ENCODE peak calls at places on chromosomes 13 and 19, in eight cellular contexts. One of them, this sample, is unnamed. For H3K4me1, the result is how much of the 10 kb centered on the place peaks cover.

GRCh38 chr13:65336916-65337315 is 1893.2 kb downstream of the PCDH9 start:
- DNase-seq in breast epithelium: no peak
- DNase-seq in right lobe of liver: no peak
- DNase-seq in heart right ventricle: no peak
- DNase-seq in lung: no peak
- DNase-seq in transverse colon: no peak
- DNase-seq in hepatocyte: no peak
- DNase-seq in cardiac muscle cell: peak
- DNase-seq in this sample: no peak

GRCh38 chr19:4064073-4064550 is 2.6 kb downstream of the ZBTB7A start:
- DNase-seq in breast epithelium: no peak
- DNase-seq in right lobe of liver: no peak
- DNase-seq in heart right ventricle: no peak
- DNase-seq in lung: no peak
- DNase-seq in transverse colon: peak
- DNase-seq in hepatocyte: peak
- DNase-seq in cardiac muscle cell: peak
- DNase-seq in this sample: no peak

GRCh38 chr19:47309608-47310007 is at the start of gene C5AR1:
- DNase-seq in breast epithelium: no peak
- DNase-seq in right lobe of liver: no peak
- DNase-seq in heart right ventricle: peak
- DNase-seq in lung: peak
- DNase-seq in transverse colon: peak
- DNase-seq in hepatocyte: no peak
- DNase-seq in cardiac muscle cell: no peak
- DNase-seq in this sample: no peak

GRCh38 chr13:112510987-112511715 is 76.8 kb downstream of the TUBGCP3 start:
- DNase-seq in breast epithelium: no peak
- DNase-seq in right lobe of liver: no peak
- DNase-seq in heart right ventricle: no peak
- DNase-seq in lung: no peak
- DNase-seq in transverse colon: no peak
- DNase-seq in hepatocyte: no peak
- DNase-seq in cardiac muscle cell: no peak
- DNase-seq in this sample: no peak

GRCh38 chr19:38145627-38146026 is 78.4 kb downstream of the DPF1 start:
- DNase-seq in breast epithelium: no peak
- DNase-seq in right lobe of liver: no peak
- DNase-seq in heart right ventricle: no peak
- DNase-seq in lung: no peak
- DNase-seq in transverse colon: no peak
- DNase-seq in hepatocyte: no peak
- DNase-seq in cardiac muscle cell: peak
- DNase-seq in this sample: no peak

GRCh38 chr13:28179974-28180373 is 41.6 kb downstream of the PAN3 start:
- DNase-seq in breast epithelium: no peak
- DNase-seq in right lobe of liver: no peak
- DNase-seq in heart right ventricle: no peak
- DNase-seq in lung: no peak
- DNase-seq in transverse colon: no peak
- DNase-seq in hepatocyte: no peak
- DNase-seq in cardiac muscle cell: no peak
- DNase-seq in this sample: no peak

GRCh38 chr13:76943646-76944045 is 4.7 kb upstream of the ACOD1 start:
- DNase-seq in breast epithelium: no peak
- DNase-seq in right lobe of liver: no peak
- DNase-seq in heart right ventricle: no peak
- DNase-seq in lung: no peak
- DNase-seq in transverse colon: no peak
- DNase-seq in hepatocyte: no peak
- DNase-seq in cardiac muscle cell: no peak
- DNase-seq in this sample: no peak

GRCh38 chr13:102651892-102652291 is 43.0 kb downstream of the METTL21C start:
- DNase-seq in breast epithelium: no peak
- DNase-seq in right lobe of liver: no peak
- DNase-seq in heart right ventricle: no peak
- DNase-seq in lung: no peak
- DNase-seq in transverse colon: no peak
- DNase-seq in hepatocyte: peak
- DNase-seq in cardiac muscle cell: peak
- DNase-seq in this sample: no peak

GRCh38 chr13:72645521-72645920 is 81.9 kb downstream of the MZT1 start:
- DNase-seq in breast epithelium: no peak
- DNase-seq in right lobe of liver: no peak
- DNase-seq in heart right ventricle: no peak
- DNase-seq in lung: no peak
- DNase-seq in transverse colon: no peak
- DNase-seq in hepatocyte: no peak
- DNase-seq in cardiac muscle cell: no peak
- DNase-seq in this sample: no peak

GRCh38 chr13:52851153-52851962 is 2.9 kb upstream of the PCDH8 start:
- DNase-seq in breast epithelium: no peak
- DNase-seq in right lobe of liver: no peak
- DNase-seq in heart right ventricle: peak
- DNase-seq in lung: peak
- DNase-seq in transverse colon: peak
- DNase-seq in hepatocyte: peak
- DNase-seq in cardiac muscle cell: peak
- DNase-seq in this sample: no peak

GRCh38 chr13:37775871-37776270 is 93.7 kb downstream of the TRPC4 start:
- DNase-seq in breast epithelium: no peak
- DNase-seq in right lobe of liver: no peak
- DNase-seq in heart right ventricle: no peak
- DNase-seq in lung: no peak
- DNase-seq in transverse colon: no peak
- DNase-seq in hepatocyte: no peak
- DNase-seq in cardiac muscle cell: no peak
- DNase-seq in this sample: no peak

GRCh38 chr13:98892077-98892476 is 85.8 kb downstream of the DOCK9 start:
- DNase-seq in breast epithelium: no peak
- DNase-seq in right lobe of liver: no peak
- DNase-seq in heart right ventricle: no peak
- DNase-seq in lung: no peak
- DNase-seq in transverse colon: no peak
- DNase-seq in hepatocyte: no peak
- DNase-seq in cardiac muscle cell: no peak
- DNase-seq in this sample: no peak

GRCh38 chr19:4523306-4524110 is 5.2 kb upstream of the PLIN4 start:
- DNase-seq in breast epithelium: no peak
- DNase-seq in right lobe of liver: peak
- DNase-seq in heart right ventricle: no peak
- DNase-seq in lung: peak
- DNase-seq in transverse colon: peak
- DNase-seq in hepatocyte: no peak
- DNase-seq in cardiac muscle cell: peak
- DNase-seq in this sample: no peak

GRCh38 chr19:50044922-50045321 is 19.1 kb downstream of the ZNF473 start:
- DNase-seq in breast epithelium: no peak
- DNase-seq in right lobe of liver: no peak
- DNase-seq in heart right ventricle: no peak
- DNase-seq in lung: no peak
- DNase-seq in transverse colon: no peak
- DNase-seq in hepatocyte: no peak
- DNase-seq in cardiac muscle cell: no peak
- DNase-seq in this sample: no peak

GRCh38 chr13:38868870-38869269 is 121.8 kb downstream of the STOML3 start:
- DNase-seq in breast epithelium: no peak
- DNase-seq in right lobe of liver: no peak
- DNase-seq in heart right ventricle: no peak
- DNase-seq in lung: no peak
- DNase-seq in transverse colon: no peak
- DNase-seq in hepatocyte: no peak
- DNase-seq in cardiac muscle cell: no peak
- DNase-seq in this sample: no peak

GRCh38 chr13:43245374-43245964 is 222.1 kb downstream of the DNAJC15 start:
- DNase-seq in breast epithelium: no peak
- DNase-seq in right lobe of liver: no peak
- DNase-seq in heart right ventricle: no peak
- DNase-seq in lung: no peak
- DNase-seq in transverse colon: no peak
- DNase-seq in hepatocyte: no peak
- DNase-seq in cardiac muscle cell: peak
- DNase-seq in this sample: no peak

GRCh38 chr13:42129033-42129432 is 80.6 kb downstream of the DGKH start:
- DNase-seq in breast epithelium: no peak
- DNase-seq in right lobe of liver: no peak
- DNase-seq in heart right ventricle: no peak
- DNase-seq in lung: no peak
- DNase-seq in transverse colon: no peak
- DNase-seq in hepatocyte: no peak
- DNase-seq in cardiac muscle cell: no peak
- DNase-seq in this sample: no peak

GRCh38 chr19:58203814-58204475 is 21.1 kb downstream of the ZNF274 start:
- DNase-seq in breast epithelium: no peak
- DNase-seq in right lobe of liver: no peak
- DNase-seq in heart right ventricle: no peak
- DNase-seq in lung: no peak
- DNase-seq in transverse colon: no peak
- DNase-seq in hepatocyte: no peak
- DNase-seq in cardiac muscle cell: peak
- DNase-seq in this sample: no peak

GRCh38 chr13:30806784-30807183 is 71.4 kb downstream of the ALOX5AP start:
- DNase-seq in breast epithelium: no peak
- DNase-seq in right lobe of liver: no peak
- DNase-seq in heart right ventricle: no peak
- DNase-seq in lung: no peak
- DNase-seq in transverse colon: no peak
- DNase-seq in hepatocyte: no peak
- DNase-seq in cardiac muscle cell: peak
- DNase-seq in this sample: no peak

GRCh38 chr13:95083758-95084157 is 217.5 kb downstream of the ABCC4 start:
- DNase-seq in breast epithelium: no peak
- DNase-seq in right lobe of liver: no peak
- DNase-seq in heart right ventricle: no peak
- DNase-seq in lung: no peak
- DNase-seq in transverse colon: no peak
- DNase-seq in hepatocyte: no peak
- DNase-seq in cardiac muscle cell: peak
- DNase-seq in this sample: no peak

GRCh38 chr13:82062772-82063171 is 1721.8 kb upstream of the SPRY2 start:
- DNase-seq in breast epithelium: no peak
- DNase-seq in right lobe of liver: no peak
- DNase-seq in heart right ventricle: no peak
- DNase-seq in lung: no peak
- DNase-seq in transverse colon: no peak
- DNase-seq in hepatocyte: no peak
- DNase-seq in cardiac muscle cell: no peak
- DNase-seq in this sample: no peak

DNA sequence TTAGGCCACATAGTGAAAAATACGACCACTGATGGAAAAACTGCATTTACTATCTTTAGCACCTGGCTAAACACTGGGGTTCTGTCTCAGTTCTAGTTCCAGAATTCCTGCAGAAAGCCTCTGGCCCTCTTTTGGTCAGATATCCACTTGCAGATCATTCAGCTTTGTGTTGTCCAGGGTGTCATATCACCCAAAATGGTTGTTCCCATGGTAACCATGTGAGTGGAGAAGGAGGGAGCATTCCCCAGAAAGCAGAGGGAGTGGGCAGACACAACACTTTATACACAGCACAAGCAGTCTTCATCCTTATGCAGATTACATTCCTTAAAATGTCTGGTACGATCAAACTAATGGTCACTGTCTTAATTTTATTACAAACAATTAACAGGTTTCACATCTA is 73.5 kb downstream of the CAB39L start:
- DNase-seq in breast epithelium: no peak
- DNase-seq in right lobe of liver: no peak
- DNase-seq in heart right ventricle: no peak
- DNase-seq in lung: no peak
- DNase-seq in transverse colon: no peak
- DNase-seq in hepatocyte: no peak
- DNase-seq in cardiac muscle cell: no peak
- DNase-seq in this sample: no peak
- H3K4me1 ChIP-seq in breast epithelium: under half
- H3K4me1 ChIP-seq in right lobe of liver: under half
- H3K4me1 ChIP-seq in heart right ventricle: under half
- H3K4me1 ChIP-seq in lung: under half
- H3K4me1 ChIP-seq in transverse colon: under half
- H3K4me1 ChIP-seq in hepatocyte: under half
- H3K4me1 ChIP-seq in cardiac muscle cell: under half
- H3K4me1 ChIP-seq in this sample: under half

GRCh38 chr19:55157064-55157908 is at the start of gene TNNI3:
- DNase-seq in breast epithelium: no peak
- DNase-seq in right lobe of liver: no peak
- DNase-seq in heart right ventricle: peak
- DNase-seq in lung: no peak
- DNase-seq in transverse colon: no peak
- DNase-seq in hepatocyte: no peak
- DNase-seq in cardiac muscle cell: no peak
- DNase-seq in this sample: no peak
- H3K4me3 ChIP-seq in breast epithelium: no peak
- H3K4me3 ChIP-seq in right lobe of liver: no peak
- H3K4me3 ChIP-seq in heart right ventricle: peak
- H3K4me3 ChIP-seq in lung: no peak
- H3K4me3 ChIP-seq in transverse colon: no peak
- H3K4me3 ChIP-seq in hepatocyte: no peak
- H3K4me3 ChIP-seq in cardiac muscle cell: peak
- H3K4me3 ChIP-seq in this sample: peak

DNA sequence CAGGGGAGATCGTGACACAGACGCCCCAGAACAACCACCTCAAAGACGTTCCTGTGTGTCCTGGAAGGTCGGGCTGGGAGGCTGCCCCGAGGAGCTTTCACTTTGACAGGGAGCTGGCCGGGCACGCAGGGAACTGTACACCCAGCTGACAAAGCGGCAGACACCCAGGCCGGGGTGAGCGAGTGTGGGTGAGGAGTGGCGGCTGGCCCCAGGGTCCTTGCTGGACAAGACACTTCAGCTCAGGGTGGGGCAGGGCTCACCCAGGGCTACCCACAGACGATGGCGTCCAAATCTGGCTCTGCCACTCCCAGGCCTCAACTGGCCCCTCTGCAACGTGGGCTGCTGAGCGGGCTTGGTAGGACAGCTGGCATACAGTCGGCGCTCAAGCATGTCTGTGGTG is 2.0 kb downstream of the FGF22 start:
- DNase-seq in breast epithelium: peak
- DNase-seq in right lobe of liver: no peak
- DNase-seq in heart right ventricle: no peak
- DNase-seq in lung: no peak
- DNase-seq in transverse colon: no peak
- DNase-seq in hepatocyte: no peak
- DNase-seq in cardiac muscle cell: no peak
- DNase-seq in this sample: no peak
- H3K27ac ChIP-seq in breast epithelium: peak
- H3K27ac ChIP-seq in right lobe of liver: no peak
- H3K27ac ChIP-seq in heart right ventricle: no peak
- H3K27ac ChIP-seq in lung: no peak
- H3K27ac ChIP-seq in transverse colon: no peak
- H3K27ac ChIP-seq in hepatocyte: no peak
- H3K27ac ChIP-seq in cardiac muscle cell: no peak
- H3K27ac ChIP-seq in this sample: no peak

DNA sequence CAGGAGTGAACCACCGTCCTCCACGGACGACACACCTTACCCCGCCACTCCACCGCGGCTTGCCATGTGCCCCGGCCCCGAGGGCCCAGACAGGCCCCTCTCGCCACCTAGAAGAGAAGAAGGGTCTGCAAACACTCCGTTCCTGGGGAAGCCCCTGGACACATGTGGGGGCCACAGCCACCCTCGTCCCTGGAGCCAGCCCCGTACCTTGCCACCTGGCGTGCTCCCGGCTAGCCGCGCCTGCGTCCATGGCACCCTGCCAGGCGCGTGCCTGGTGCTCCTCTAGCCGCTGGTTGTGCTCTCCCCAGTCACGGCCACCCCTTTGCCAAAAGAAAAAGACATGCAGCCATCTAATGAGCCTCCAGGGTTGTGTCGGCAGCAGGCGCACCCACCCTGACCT is 19.9 kb upstream of the TINCR start:
- DNase-seq in breast epithelium: no peak
- DNase-seq in right lobe of liver: no peak
- DNase-seq in heart right ventricle: no peak
- DNase-seq in lung: no peak
- DNase-seq in transverse colon: no peak
- DNase-seq in hepatocyte: no peak
- DNase-seq in cardiac muscle cell: no peak
- DNase-seq in this sample: no peak
- H3K4me1 ChIP-seq in breast epithelium: under half
- H3K4me1 ChIP-seq in right lobe of liver: under half
- H3K4me1 ChIP-seq in heart right ventricle: under half
- H3K4me1 ChIP-seq in lung: under half
- H3K4me1 ChIP-seq in transverse colon: under half
- H3K4me1 ChIP-seq in hepatocyte: under half
- H3K4me1 ChIP-seq in cardiac muscle cell: under half
- H3K4me1 ChIP-seq in this sample: under half

This sample was measured in right atrium auricular region.